ENCODE peak calls at places on chromosomes 12 and 14, in four cellular contexts. I is fibroblast of lung, N is neural progenitor cell, B is psoas muscle. E is an unnamed sample. For H3K27me3, the result is how much of the 10 kb centered on the place peaks cover.

GRCh38 chr14:38197001-38197760 is 10.5 kb upstream of the SSTR1 start:
- DNase-seq in N (no peak), I (peak), B (no peak), E (no peak)

GRCh38 chr12:106519587-106519986 is 63.2 kb upstream of the RFX4 start:
- DNase-seq in B (no peak), N (no peak), I (peak), E (no peak)

GRCh38 chr12:63955831-63956685 is 111.6 kb downstream of the SRGAP1 start:
- DNase-seq in N (no peak), I (no peak), B (no peak), E (no peak)

GRCh38 chr14:30610719-30611388 is 11.3 kb upstream of the SCFD1 start:
- DNase-seq in I (peak), N (no peak), B (no peak), E (no peak)

GRCh38 chr14:54901380-54902142 is 1.1 kb downstream of the GCH1 start:
- DNase-seq in I (no peak), N (peak), B (no peak), E (peak)

GRCh38 chr12:18546399-18546798 is 191.4 kb downstream of the PLCZ1 start:
- DNase-seq in N (no peak), I (peak), B (no peak), E (no peak)

GRCh38 chr14:59964251-59965007 is 44.5 kb downstream of the LRRC9 start:
- DNase-seq in B (no peak), I (peak), N (no peak), E (no peak)

GRCh38 chr12:85183855-85184254 is 96.2 kb upstream of the ALX1 start:
- DNase-seq in N (no peak), I (no peak), B (no peak), E (no peak)

GRCh38 chr14:61477845-61478438 is 156.6 kb downstream of the PRKCH start:
- DNase-seq in I (peak), N (no peak), B (peak), E (peak)

GRCh38 chr14:60649815-60650381 is 621 bp upstream of the SIX1 start:
- DNase-seq in I (no peak), N (peak), B (no peak), E (no peak)

GRCh38 chr12:58592817-58593216 is 327.5 kb downstream of the LRIG3 start:
- DNase-seq in N (no peak), B (no peak), I (peak), E (no peak)

GRCh38 chr12:71195338-71195896 is 37.6 kb upstream of the TSPAN8 start:
- DNase-seq in N (no peak), I (no peak), B (no peak), E (no peak)

GRCh38 chr12:57008113-57008687 is 1.9 kb upstream of the ZBTB39 start:
- DNase-seq in I (peak), B (no peak), N (peak), E (no peak)

GRCh38 chr12:24109381-24110039 is 160.0 kb upstream of the SOX5 start:
- DNase-seq in N (peak), B (no peak), I (peak), E (no peak)

GRCh38 chr14:67717048-67717447 is 15.4 kb downstream of the RDH12 start:
- DNase-seq in N (no peak), I (no peak), B (no peak), E (no peak)

GRCh38 chr12:57176139-57176477 is 28.7 kb upstream of the LRP1-AS start:
- DNase-seq in I (no peak), N (no peak), B (no peak), E (no peak)

GRCh38 chr14:55249423-55249822 is 21.8 kb upstream of the FBXO34 start:
- DNase-seq in I (peak), B (no peak), N (no peak), E (no peak)

GRCh38 chr14:92161521-92161920 is 39.8 kb downstream of the CPSF2 start:
- DNase-seq in B (no peak), N (no peak), I (no peak), E (no peak)

GRCh38 chr14:99687284-99688209 is 3.4 kb downstream of the CYP46A1 start:
- DNase-seq in I (no peak), N (peak), B (no peak), E (no peak)
- H3K27me3 ChIP-seq in I (under half), N (under half), B (under half), E (under half)

GRCh38 chr14:81236138-81236537 is 15.4 kb upstream of the GTF2A1 start:
- DNase-seq in N (no peak), B (no peak), I (no peak), E (no peak)
- H3K4me3 ChIP-seq in N (no peak), B (no peak), I (no peak), E (no peak)

GRCh38 chr12:30926243-30927209 is at the start of gene TSPAN11:
- DNase-seq in I (peak), N (peak), B (peak), E (peak)

GRCh38 chr12:30931222-30931621 is 4.7 kb downstream of the TSPAN11 start:
- DNase-seq in I (no peak), B (no peak), N (no peak), E (no peak)

GRCh38 chr12:30927210-30927576 is 645 bp downstream of the TSPAN11 start:
- DNase-seq in N (no peak), I (no peak), B (no peak), E (no peak)

GRCh38 chr12:30928356-30929264 is 2.1 kb downstream of the TSPAN11 start:
- DNase-seq in I (no peak), N (no peak), B (no peak), E (no peak)

GRCh38 chr12:30930238-30931010 is 3.9 kb downstream of the TSPAN11 start:
- DNase-seq in I (no peak), N (no peak), B (no peak), E (no peak)
- H3K27me3 ChIP-seq in I (under half), N (under half), B (under half), E (under half)

DNA sequence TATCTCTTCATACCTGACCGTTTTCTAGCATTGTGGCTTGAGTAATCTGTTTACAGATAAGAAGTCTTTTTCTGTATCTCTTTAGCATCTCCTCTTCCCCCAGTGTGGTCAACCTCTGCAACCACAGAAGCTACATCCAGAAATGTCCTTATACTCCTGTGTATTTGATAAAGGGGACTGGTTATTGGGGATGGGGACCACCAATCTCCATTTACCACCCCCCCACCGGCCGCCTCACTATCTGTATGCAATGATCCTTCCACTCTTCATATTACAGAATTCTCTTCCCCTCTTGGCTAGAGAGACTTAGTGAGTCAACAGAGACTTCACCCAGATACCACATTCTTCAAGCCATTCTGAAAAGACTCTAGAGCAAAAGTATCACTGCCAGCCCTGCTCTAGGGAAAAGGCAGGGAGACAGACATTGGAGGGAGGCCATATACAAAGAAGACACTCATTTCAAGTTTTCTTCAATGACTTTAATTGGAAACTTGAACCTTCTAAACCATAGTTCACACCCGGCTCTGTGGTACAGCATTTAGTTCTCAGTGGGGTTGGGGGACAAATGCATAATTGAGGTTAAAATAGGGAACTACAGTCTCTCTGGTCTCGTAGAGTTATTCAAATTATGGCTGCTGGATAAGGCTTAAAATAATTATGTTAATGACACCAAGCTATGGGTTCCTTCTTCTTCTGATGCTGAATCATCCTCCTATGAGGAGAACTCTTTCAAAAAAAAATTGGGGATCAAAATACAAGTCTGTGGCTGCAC is 3.6 kb upstream of the RPAP3 start:
- DNase-seq in N (no peak), B (no peak), I (no peak), E (no peak)
- H3K4me3 ChIP-seq in N (no peak), B (no peak), I (no peak), E (no peak)

DNA sequence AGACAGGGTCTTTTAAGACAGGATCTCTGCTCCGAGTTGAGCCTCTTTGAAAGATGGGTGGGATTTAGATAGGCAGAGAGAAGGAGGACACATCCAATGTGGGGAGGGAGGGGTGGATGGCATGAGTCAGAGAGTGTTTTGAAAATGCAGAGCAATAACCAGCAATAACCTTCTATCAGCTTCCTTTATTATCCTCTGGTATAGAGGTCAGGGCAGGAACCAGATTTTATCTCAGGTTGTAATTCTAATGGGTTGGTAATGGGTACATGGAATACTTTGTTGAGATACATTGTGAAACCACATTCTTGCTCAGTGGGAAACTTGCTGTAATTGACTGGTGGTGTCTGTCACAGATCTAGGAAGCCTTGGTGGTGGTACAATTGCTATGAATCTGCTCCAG is 37.6 kb upstream of the CCDC63 start:
- DNase-seq in B (no peak), N (no peak), I (no peak), E (no peak)
- H3K27me3 ChIP-seq in B (under half), N (under half), I (under half), E (under half)

DNA sequence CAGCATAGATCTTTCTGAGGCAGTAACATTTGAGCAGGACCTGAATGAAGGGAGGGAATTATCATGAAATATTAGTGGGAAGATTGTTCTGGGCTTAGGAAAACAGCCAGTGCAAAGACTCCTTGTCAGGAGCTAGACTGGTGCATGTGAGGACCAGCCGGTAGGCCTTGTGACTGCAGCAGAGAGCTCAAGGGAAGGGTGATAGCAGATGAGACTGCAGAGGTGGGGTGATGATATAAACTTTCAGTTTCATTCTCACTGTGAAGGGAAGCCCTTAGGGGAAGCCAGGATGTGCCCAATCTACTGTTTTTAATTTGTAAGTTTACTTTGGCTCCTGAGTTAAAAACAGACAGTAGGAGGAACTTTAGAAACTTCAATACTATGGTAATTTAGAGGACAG is 12.4 kb downstream of the IL22 start:
- DNase-seq in I (peak), B (no peak), N (no peak), E (peak)
- H3K4me3 ChIP-seq in I (no peak), B (no peak), N (no peak), E (no peak)

DNA sequence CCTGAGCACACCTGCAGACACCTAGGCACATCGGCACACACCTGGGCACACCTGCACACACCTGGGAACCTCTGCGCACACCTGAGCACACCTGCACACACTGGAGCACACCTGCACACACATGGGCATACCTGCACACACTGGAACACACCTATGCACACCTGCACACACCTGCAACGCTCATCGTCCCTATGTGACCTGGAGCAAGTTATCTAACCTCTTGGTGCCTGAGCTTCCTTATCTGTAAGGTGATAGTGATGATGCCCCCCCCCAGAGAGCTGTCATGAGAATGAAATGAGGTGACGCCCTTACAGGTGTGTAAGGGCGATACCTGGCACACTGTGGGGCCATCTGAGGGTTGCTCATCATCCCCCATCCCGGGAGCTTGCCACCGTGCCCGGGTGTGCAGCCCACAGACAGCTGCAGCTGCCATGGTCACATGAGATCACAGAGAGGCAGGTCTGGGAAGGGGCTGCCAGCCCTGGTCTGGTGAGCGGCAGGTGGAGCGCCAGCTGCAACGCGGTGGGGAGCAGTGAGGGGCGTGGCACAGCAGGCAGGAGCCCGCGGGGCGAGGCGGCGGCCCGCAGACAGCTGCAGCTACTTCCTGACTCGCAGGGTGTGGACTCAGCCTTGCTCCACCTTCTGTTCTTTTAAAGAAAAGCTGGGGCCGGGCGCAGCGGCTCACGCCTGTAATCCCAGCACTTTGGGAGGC is 59.9 kb upstream of the FBRSL1 start:
- DNase-seq in N (peak), I (no peak), B (no peak), E (peak)
- H3K27me3 ChIP-seq in N (half or more), I (under half), B (under half), E (under half)